ENCODE peak calls at places on chromosomes 11 and 22, in five cellular contexts. One of them, this sample, is unnamed.

GRCh38 chr11:61971177-61972111 is 4.0 kb upstream of the FTH1 start:
- DNase-seq in IMR-90: peak
- DNase-seq in fibroblast of mammary gland: peak
- DNase-seq in fibroblast of the aortic adventitia: peak
- DNase-seq in left ventricle myocardium inferior: peak
- DNase-seq in this sample: peak

GRCh38 chr22:20137671-20138416 is 6.2 kb downstream of the ZDHHC8 start:
- DNase-seq in fibroblast of mammary gland: no peak
- DNase-seq in fibroblast of the aortic adventitia: no peak
- DNase-seq in left ventricle myocardium inferior: peak
- DNase-seq in IMR-90: no peak
- DNase-seq in this sample: no peak

GRCh38 chr22:50129121-50129734 is 39.4 kb downstream of the MOV10L1 start:
- DNase-seq in fibroblast of the aortic adventitia: peak
- DNase-seq in fibroblast of mammary gland: no peak
- DNase-seq in IMR-90: peak
- DNase-seq in left ventricle myocardium inferior: no peak
- DNase-seq in this sample: no peak

GRCh38 chr11:131486100-131486499 is 115.7 kb downstream of the NTM start:
- DNase-seq in IMR-90: no peak
- DNase-seq in fibroblast of the aortic adventitia: no peak
- DNase-seq in fibroblast of mammary gland: no peak
- DNase-seq in left ventricle myocardium inferior: no peak
- DNase-seq in this sample: no peak

GRCh38 chr11:77142091-77142975 is 14.3 kb downstream of the MYO7A start:
- DNase-seq in fibroblast of mammary gland: no peak
- DNase-seq in IMR-90: no peak
- DNase-seq in fibroblast of the aortic adventitia: no peak
- DNase-seq in left ventricle myocardium inferior: no peak
- DNase-seq in this sample: no peak

GRCh38 chr22:39959640-39960447 is at the start of gene TMA7B:
- DNase-seq in left ventricle myocardium inferior: no peak
- DNase-seq in IMR-90: peak
- DNase-seq in fibroblast of mammary gland: peak
- DNase-seq in fibroblast of the aortic adventitia: peak
- DNase-seq in this sample: peak

GRCh38 chr22:37739000-37739399 is 42.2 kb downstream of the TRIOBP start:
- DNase-seq in left ventricle myocardium inferior: peak
- DNase-seq in IMR-90: peak
- DNase-seq in fibroblast of mammary gland: peak
- DNase-seq in fibroblast of the aortic adventitia: peak
- DNase-seq in this sample: no peak

GRCh38 chr22:46626356-46626755 is 6.2 kb downstream of the GRAMD4 start:
- DNase-seq in fibroblast of the aortic adventitia: no peak
- DNase-seq in fibroblast of mammary gland: no peak
- DNase-seq in IMR-90: no peak
- DNase-seq in left ventricle myocardium inferior: no peak
- DNase-seq in this sample: no peak

GRCh38 chr22:21766933-21767462 is 31.4 kb upstream of the YPEL1 start:
- DNase-seq in IMR-90: no peak
- DNase-seq in fibroblast of the aortic adventitia: no peak
- DNase-seq in left ventricle myocardium inferior: no peak
- DNase-seq in fibroblast of mammary gland: no peak
- DNase-seq in this sample: peak

GRCh38 chr22:28920757-28921584 is 37.6 kb downstream of the ZNRF3 start:
- DNase-seq in fibroblast of the aortic adventitia: no peak
- DNase-seq in left ventricle myocardium inferior: no peak
- DNase-seq in fibroblast of mammary gland: no peak
- DNase-seq in IMR-90: no peak
- DNase-seq in this sample: no peak

GRCh38 chr11:62555464-62556092 is 9.0 kb upstream of the AHNAK start:
- DNase-seq in fibroblast of mammary gland: peak
- DNase-seq in left ventricle myocardium inferior: peak
- DNase-seq in fibroblast of the aortic adventitia: peak
- DNase-seq in IMR-90: peak
- DNase-seq in this sample: no peak

GRCh38 chr22:44686873-44687600 is 15.0 kb upstream of the PRR5 start:
- DNase-seq in fibroblast of mammary gland: no peak
- DNase-seq in IMR-90: peak
- DNase-seq in left ventricle myocardium inferior: no peak
- DNase-seq in fibroblast of the aortic adventitia: peak
- DNase-seq in this sample: no peak

GRCh38 chr22:50276143-50276542 is 6.0 kb upstream of the MAPK11 start:
- DNase-seq in left ventricle myocardium inferior: peak
- DNase-seq in IMR-90: peak
- DNase-seq in fibroblast of mammary gland: peak
- DNase-seq in fibroblast of the aortic adventitia: peak
- DNase-seq in this sample: peak

GRCh38 chr11:121741954-121742361 is 289.2 kb upstream of the SORL1-AS1 start:
- DNase-seq in fibroblast of mammary gland: peak
- DNase-seq in fibroblast of the aortic adventitia: peak
- DNase-seq in IMR-90: peak
- DNase-seq in left ventricle myocardium inferior: peak
- DNase-seq in this sample: no peak

GRCh38 chr11:65871811-65872548 is 620 bp downstream of the EFEMP2 start:
- DNase-seq in fibroblast of mammary gland: no peak
- DNase-seq in left ventricle myocardium inferior: peak
- DNase-seq in IMR-90: no peak
- DNase-seq in fibroblast of the aortic adventitia: no peak
- DNase-seq in this sample: no peak

GRCh38 chr11:111974451-111974850 is 37.3 kb downstream of the DIXDC1 start:
- DNase-seq in fibroblast of the aortic adventitia: no peak
- DNase-seq in fibroblast of mammary gland: no peak
- DNase-seq in IMR-90: no peak
- DNase-seq in left ventricle myocardium inferior: no peak
- DNase-seq in this sample: no peak

GRCh38 chr11:114159320-114159719 is 99.8 kb downstream of the ZBTB16 start:
- DNase-seq in fibroblast of the aortic adventitia: no peak
- DNase-seq in left ventricle myocardium inferior: no peak
- DNase-seq in IMR-90: no peak
- DNase-seq in fibroblast of mammary gland: peak
- DNase-seq in this sample: no peak

GRCh38 chr11:44079376-44079775 is 13.3 kb downstream of the ACCS start:
- DNase-seq in IMR-90: no peak
- DNase-seq in fibroblast of mammary gland: no peak
- DNase-seq in left ventricle myocardium inferior: no peak
- DNase-seq in fibroblast of the aortic adventitia: no peak
- DNase-seq in this sample: no peak

GRCh38 chr11:95776859-95777258 is 12.7 kb downstream of the FAM76B start:
- DNase-seq in fibroblast of mammary gland: no peak
- DNase-seq in fibroblast of the aortic adventitia: no peak
- DNase-seq in IMR-90: no peak
- DNase-seq in left ventricle myocardium inferior: no peak
- DNase-seq in this sample: no peak

GRCh38 chr22:32745251-32745995 is 56.1 kb upstream of the TIMP3 start:
- DNase-seq in fibroblast of mammary gland: peak
- DNase-seq in left ventricle myocardium inferior: peak
- DNase-seq in IMR-90: peak
- DNase-seq in fibroblast of the aortic adventitia: peak
- DNase-seq in this sample: no peak

GRCh38 chr11:95792200-95792599 is 1.9 kb downstream of the CEP57 start:
- DNase-seq in left ventricle myocardium inferior: no peak
- DNase-seq in fibroblast of the aortic adventitia: no peak
- DNase-seq in fibroblast of mammary gland: no peak
- DNase-seq in IMR-90: no peak
- DNase-seq in this sample: no peak

GRCh38 chr11:75406338-75406777 is 7.0 kb downstream of the RPS3 start:
- DNase-seq in fibroblast of mammary gland: peak
- DNase-seq in IMR-90: peak
- DNase-seq in left ventricle myocardium inferior: no peak
- DNase-seq in fibroblast of the aortic adventitia: peak
- DNase-seq in this sample: no peak

GRCh38 chr11:12164061-12165014 is 53.9 kb downstream of the MICAL2 start:
- DNase-seq in left ventricle myocardium inferior: no peak
- DNase-seq in IMR-90: peak
- DNase-seq in fibroblast of mammary gland: peak
- DNase-seq in fibroblast of the aortic adventitia: peak
- DNase-seq in this sample: no peak

GRCh38 chr22:23064381-23065068 is 5.8 kb upstream of the GNAZ start:
- DNase-seq in IMR-90: no peak
- DNase-seq in fibroblast of mammary gland: no peak
- DNase-seq in fibroblast of the aortic adventitia: no peak
- DNase-seq in left ventricle myocardium inferior: no peak
- DNase-seq in this sample: no peak

GRCh38 chr11:6667733-6668374 is 12.2 kb upstream of the DCHS1 start:
- DNase-seq in left ventricle myocardium inferior: no peak
- DNase-seq in IMR-90: peak
- DNase-seq in fibroblast of mammary gland: peak
- DNase-seq in fibroblast of the aortic adventitia: peak
- DNase-seq in this sample: no peak

GRCh38 chr22:50434849-50435700 is 39.8 kb downstream of the SBF1 start:
- DNase-seq in fibroblast of mammary gland: no peak
- DNase-seq in fibroblast of the aortic adventitia: no peak
- DNase-seq in IMR-90: no peak
- DNase-seq in left ventricle myocardium inferior: no peak
- DNase-seq in this sample: no peak

GRCh38 chr11:86150826-86151187 is 81.9 kb upstream of the PICALM start:
- DNase-seq in fibroblast of the aortic adventitia: peak
- DNase-seq in left ventricle myocardium inferior: no peak
- DNase-seq in fibroblast of mammary gland: no peak
- DNase-seq in IMR-90: no peak
- DNase-seq in this sample: no peak

GRCh38 chr22:30920407-30920806 is 48.2 kb downstream of the MORC2 start:
- DNase-seq in IMR-90: peak
- DNase-seq in fibroblast of mammary gland: peak
- DNase-seq in left ventricle myocardium inferior: peak
- DNase-seq in fibroblast of the aortic adventitia: peak
- DNase-seq in this sample: peak

GRCh38 chr11:5266609-5267008 is 3.1 kb downstream of the HBE1 start:
- DNase-seq in fibroblast of mammary gland: no peak
- DNase-seq in left ventricle myocardium inferior: no peak
- DNase-seq in fibroblast of the aortic adventitia: no peak
- DNase-seq in IMR-90: no peak
- DNase-seq in this sample: no peak

GRCh38 chr11:16800382-16800781 is 61.9 kb downstream of the C11orf58 start:
- DNase-seq in left ventricle myocardium inferior: no peak
- DNase-seq in fibroblast of the aortic adventitia: no peak
- DNase-seq in fibroblast of mammary gland: no peak
- DNase-seq in IMR-90: no peak
- DNase-seq in this sample: no peak

GRCh38 chr11:123302751-123303195 is 107.7 kb upstream of the CLMP start:
- DNase-seq in fibroblast of the aortic adventitia: peak
- DNase-seq in left ventricle myocardium inferior: no peak
- DNase-seq in IMR-90: peak
- DNase-seq in fibroblast of mammary gland: peak
- DNase-seq in this sample: no peak
- TF ChIP-seq CTCF in fibroblast of the aortic adventitia: peak
- TF ChIP-seq CTCF in left ventricle myocardium inferior: no peak
- TF ChIP-seq CTCF in IMR-90: peak
- TF ChIP-seq CTCF in fibroblast of mammary gland: peak
- TF ChIP-seq CTCF in this sample: no peak

DNA sequence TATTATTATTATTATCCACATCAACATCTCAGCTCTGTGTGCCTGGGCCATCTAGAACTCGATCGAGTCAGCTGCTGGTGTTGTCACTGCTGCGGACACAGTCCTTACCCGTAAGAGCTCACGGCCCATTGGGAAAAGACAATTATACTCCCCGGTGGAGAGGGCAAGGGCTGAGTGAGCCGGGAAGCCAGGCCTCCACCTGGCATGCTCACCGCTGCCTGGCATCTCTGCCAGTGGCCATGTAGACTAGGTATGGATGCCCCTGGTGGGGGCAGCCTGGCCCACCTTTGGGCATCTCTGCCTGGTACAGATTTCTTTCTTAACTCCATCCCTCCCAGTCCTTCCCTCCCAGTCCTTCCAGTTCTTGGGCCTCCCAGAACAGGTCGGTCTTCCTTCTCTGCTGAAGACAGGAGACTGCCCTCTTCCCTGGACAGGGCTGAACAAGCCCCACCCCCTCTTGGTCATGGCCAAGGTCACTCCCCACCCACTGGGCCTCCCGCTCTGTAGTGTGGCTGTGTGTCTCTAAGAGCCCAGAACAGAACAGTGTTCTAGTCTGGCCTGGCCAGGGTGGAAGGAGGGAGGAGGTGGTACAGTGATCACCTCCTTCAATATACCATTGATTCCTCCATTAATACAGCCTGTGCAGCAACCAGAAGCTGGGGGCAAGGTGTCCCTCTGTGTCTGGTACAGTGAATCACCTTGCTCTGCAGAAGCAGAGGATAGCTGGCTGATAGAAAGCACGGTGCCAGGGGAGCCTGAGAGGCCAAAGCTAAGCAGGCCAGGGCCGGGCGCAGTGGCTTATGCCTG is 57.7 kb downstream of the FLRT1 start:
- DNase-seq in fibroblast of the aortic adventitia: no peak
- DNase-seq in IMR-90: no peak
- DNase-seq in fibroblast of mammary gland: no peak
- DNase-seq in left ventricle myocardium inferior: no peak
- DNase-seq in this sample: no peak
- TF ChIP-seq CTCF in fibroblast of the aortic adventitia: no peak
- TF ChIP-seq CTCF in IMR-90: no peak
- TF ChIP-seq CTCF in fibroblast of mammary gland: no peak
- TF ChIP-seq CTCF in left ventricle myocardium inferior: no peak
- TF ChIP-seq CTCF in this sample: no peak

DNA sequence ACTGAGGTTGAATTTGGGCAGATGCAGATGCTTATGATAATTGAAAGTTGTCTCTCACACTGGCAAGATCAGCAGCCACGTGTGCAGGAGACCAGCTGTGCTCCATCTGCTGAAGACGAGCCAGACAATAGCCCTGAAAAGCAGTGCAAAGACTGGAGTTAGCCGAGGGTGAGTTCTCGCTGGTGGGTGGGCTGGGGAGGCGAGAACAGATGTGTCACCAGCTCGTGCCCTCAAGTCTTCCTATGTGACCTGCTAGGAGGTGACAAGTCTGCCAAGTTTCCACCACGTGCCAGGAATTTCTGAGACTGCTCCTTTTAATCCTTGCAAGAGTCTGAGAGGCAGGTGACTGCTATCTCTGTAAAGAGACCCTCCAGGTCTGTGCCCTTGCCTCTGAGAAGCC is 661.4 kb upstream of the B3GAT1 start:
- DNase-seq in fibroblast of mammary gland: no peak
- DNase-seq in left ventricle myocardium inferior: no peak
- DNase-seq in fibroblast of the aortic adventitia: no peak
- DNase-seq in IMR-90: no peak
- DNase-seq in this sample: no peak
- TF ChIP-seq CTCF in fibroblast of mammary gland: no peak
- TF ChIP-seq CTCF in left ventricle myocardium inferior: no peak
- TF ChIP-seq CTCF in fibroblast of the aortic adventitia: no peak
- TF ChIP-seq CTCF in IMR-90: no peak
- TF ChIP-seq CTCF in this sample: no peak

GRCh38 chr11:118792642-118793124 is 1.7 kb upstream of the DDX6 start:
- DNase-seq in left ventricle myocardium inferior: peak
- DNase-seq in IMR-90: peak
- DNase-seq in fibroblast of the aortic adventitia: peak
- DNase-seq in fibroblast of mammary gland: peak
- DNase-seq in this sample: peak

GRCh38 chr11:118791961-118792578 is 1.1 kb upstream of the DDX6 start:
- DNase-seq in left ventricle myocardium inferior: no peak
- DNase-seq in fibroblast of the aortic adventitia: no peak
- DNase-seq in IMR-90: no peak
- DNase-seq in fibroblast of mammary gland: no peak
- DNase-seq in this sample: peak

GRCh38 chr11:118790357-118791014 is 478 bp downstream of the DDX6 start:
- DNase-seq in left ventricle myocardium inferior: peak
- DNase-seq in IMR-90: peak
- DNase-seq in fibroblast of mammary gland: peak
- DNase-seq in fibroblast of the aortic adventitia: peak
- DNase-seq in this sample: peak

GRCh38 chr11:118789501-118790356 is 1.2 kb downstream of the DDX6 start:
- DNase-seq in fibroblast of mammary gland: peak
- DNase-seq in fibroblast of the aortic adventitia: peak
- DNase-seq in left ventricle myocardium inferior: no peak
- DNase-seq in IMR-90: no peak
- DNase-seq in this sample: no peak

GRCh38 chr11:118791015-118791960 is at the start of gene DDX6:
- DNase-seq in left ventricle myocardium inferior: peak
- DNase-seq in IMR-90: peak
- DNase-seq in fibroblast of mammary gland: peak
- DNase-seq in fibroblast of the aortic adventitia: peak
- DNase-seq in this sample: peak
- TF ChIP-seq CTCF in left ventricle myocardium inferior: peak
- TF ChIP-seq CTCF in IMR-90: peak
- TF ChIP-seq CTCF in fibroblast of mammary gland: no peak
- TF ChIP-seq CTCF in fibroblast of the aortic adventitia: peak
- TF ChIP-seq CTCF in this sample: peak